ENCODE peak calls at places on chromosomes 12 and 14, in ten cellular contexts. N, M, V, F, I, W, T, R, C and L are unnamed samples.
A peak's percentile ranks its signal among the peaks of the same experiment; 100 is the strongest.

GRCh38 chr12:95322335-95322734 is 104.7 kb downstream of the VEZT start:
- DNase-seq in W (no peak), I (no peak), M (no peak), F (peak; percentile 56), T (no peak), N (no peak), C (no peak), V (no peak), R (no peak), L (no peak)

GRCh38 chr14:73741876-73742519 is 27.8 kb upstream of the PNMA1 start:
- DNase-seq in I (no peak), C (no peak), V (peak; percentile 47), R (peak; percentile 76), W (no peak), F (no peak), T (no peak), N (no peak), M (no peak), L (no peak)

GRCh38 chr14:104096751-104097700 is 11.5 kb downstream of the ASPG start:
- DNase-seq in R (peak; percentile 73), C (no peak), N (peak; percentile 51), V (no peak), F (peak; percentile 7), I (no peak), M (no peak), T (no peak), W (no peak), L (no peak)

GRCh38 chr12:103169-103981 is 36.8 kb downstream of the IQSEC3 start:
- DNase-seq in N (no peak), T (no peak), R (no peak), C (no peak), V (no peak), I (peak; percentile 59), M (no peak), W (peak; percentile 44), F (no peak), L (no peak)

GRCh38 chr12:126772171-126772864 is 1494.7 kb upstream of the TMEM132C start:
- DNase-seq in N (no peak), T (no peak), F (no peak), M (no peak), C (peak; percentile 83), I (no peak), R (no peak), W (peak; percentile 93), V (no peak), L (no peak)

GRCh38 chr14:88255196-88255595 is 67.9 kb downstream of the KCNK10 start:
- DNase-seq in R (no peak), M (no peak), N (no peak), F (no peak), V (no peak), W (no peak), C (no peak), I (no peak), T (no peak), L (no peak)

GRCh38 chr12:100826323-100826722 is 31.7 kb downstream of the ANO4 start:
- DNase-seq in I (peak; percentile 85), T (peak; percentile 64), R (no peak), C (no peak), N (peak; percentile 73), M (peak; percentile 15), V (peak; percentile 48), W (peak; percentile 13), F (peak; percentile 74), L (no peak)

GRCh38 chr12:65894127-65894526 is 69.8 kb downstream of the HMGA2 start:
- DNase-seq in W (no peak), T (no peak), R (no peak), F (no peak), N (no peak), V (no peak), C (no peak), M (no peak), I (no peak), L (no peak)

GRCh38 chr12:1595690-1596347 is 1.4 kb upstream of the FBXL14 start:
- DNase-seq in M (no peak), V (no peak), R (no peak), N (no peak), F (peak; percentile 61), I (no peak), W (no peak), T (no peak), C (no peak), L (no peak)

GRCh38 chr14:92657457-92658142 is 90.8 kb downstream of the LGMN start:
- DNase-seq in V (peak; percentile 67), T (no peak), F (no peak), N (no peak), W (no peak), C (no peak), I (no peak), R (peak; percentile 74), M (peak; percentile 70), L (no peak)

DNA sequence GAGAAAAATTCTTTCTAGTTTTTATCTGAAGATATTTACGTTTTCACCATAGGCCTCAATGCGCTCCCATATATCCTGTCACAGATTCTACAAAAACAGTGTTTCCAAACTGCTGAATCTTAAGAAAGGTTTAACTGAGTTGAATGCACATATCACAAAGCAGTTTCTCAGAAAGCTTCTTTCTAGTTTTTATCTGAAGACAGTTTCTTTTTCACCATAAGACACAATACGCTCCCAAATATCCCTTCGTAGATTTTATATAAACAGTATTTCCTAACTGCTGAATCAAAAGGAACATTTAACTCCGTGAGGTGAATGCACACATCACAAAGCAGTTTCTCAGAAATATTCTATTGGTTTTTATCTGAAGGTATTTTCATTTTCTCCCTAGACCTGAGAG is 385.5 kb downstream of the ALG10 start:
- DNase-seq in M (no peak), T (no peak), N (no peak), C (no peak), R (no peak), W (no peak), F (no peak), V (no peak), I (no peak), L (no peak)
- H3K9me3 ChIP-seq in M (peaks cover 99% of the 10 kb centered on the region), T (peaks cover 83% of the 10 kb centered on the region), N (no peaks in the 10 kb centered on the region), C (no peaks in the 10 kb centered on the region), R (peaks cover 58% of the 10 kb centered on the region), W (peaks cover 38% of the 10 kb centered on the region), F (peaks cover 62% of the 10 kb centered on the region), V (no peaks in the 10 kb centered on the region), I (no peaks in the 10 kb centered on the region), L (peaks cover 6% of the 10 kb centered on the region)

DNA sequence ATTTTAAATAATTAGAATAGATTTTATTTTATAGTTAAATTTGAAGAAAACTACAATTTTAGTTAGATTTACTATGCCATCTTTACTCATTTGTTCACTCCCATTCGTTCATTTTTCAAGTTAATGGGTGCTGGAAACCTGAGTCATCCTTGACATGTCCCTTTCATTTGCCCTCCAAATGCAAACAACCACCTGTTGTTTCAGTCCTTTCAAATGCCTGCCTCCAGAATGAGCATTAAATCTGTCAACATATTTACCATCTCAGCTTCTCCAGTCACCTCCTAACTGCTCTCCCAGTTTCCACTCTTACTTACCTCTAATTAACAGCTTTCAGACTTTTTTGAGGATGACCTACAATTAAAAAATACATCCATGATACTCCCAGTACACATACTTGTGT is 375.5 kb downstream of the RAD51B start:
- DNase-seq in T (no peak), V (no peak), F (no peak), I (no peak), R (no peak), C (no peak), N (no peak), W (no peak), M (no peak), L (no peak)
- H3K9me3 ChIP-seq in T (no peaks in the 10 kb centered on the region), V (no peaks in the 10 kb centered on the region), F (no peaks in the 10 kb centered on the region), I (no peaks in the 10 kb centered on the region), R (no peaks in the 10 kb centered on the region), C (no peaks in the 10 kb centered on the region), N (no peaks in the 10 kb centered on the region), W (no peaks in the 10 kb centered on the region), M (no peaks in the 10 kb centered on the region), L (no peaks in the 10 kb centered on the region)

GRCh38 chr12:93922583-93923006 is 225.8 kb upstream of the PLXNC1 start:
- DNase-seq in N (no peak), W (no peak), C (no peak), M (no peak), R (no peak), F (no peak), T (no peak), V (no peak), I (no peak), L (no peak)

GRCh38 chr12:93924367-93924766 is 224.0 kb upstream of the PLXNC1 start:
- DNase-seq in I (no peak), M (no peak), N (no peak), R (no peak), W (no peak), T (no peak), C (no peak), F (no peak), V (no peak), L (no peak)

GRCh38 chr12:93925585-93925984 is 222.8 kb upstream of the PLXNC1 start:
- DNase-seq in R (no peak), M (no peak), W (no peak), C (no peak), V (no peak), N (no peak), F (no peak), I (no peak), T (no peak), L (no peak)

GRCh38 chr12:93921511-93921910 is 226.9 kb upstream of the PLXNC1 start:
- DNase-seq in N (no peak), V (no peak), F (no peak), M (no peak), I (no peak), R (no peak), W (no peak), T (no peak), C (no peak), L (no peak)

GRCh38 chr12:93926237-93926636 is 222.1 kb upstream of the PLXNC1 start:
- DNase-seq in C (no peak), M (no peak), W (no peak), I (no peak), R (no peak), V (no peak), T (no peak), N (no peak), F (no peak), L (no peak)
- H3K9me3 ChIP-seq in C (no peaks in the 10 kb centered on the region), M (peaks cover 21% of the 10 kb centered on the region), W (no peaks in the 10 kb centered on the region), I (no peaks in the 10 kb centered on the region), R (no peaks in the 10 kb centered on the region), V (no peaks in the 10 kb centered on the region), T (peaks cover 14% of the 10 kb centered on the region), N (no peaks in the 10 kb centered on the region), F (peaks cover 23% of the 10 kb centered on the region), L (no peaks in the 10 kb centered on the region)

GRCh38 chr12:111284709-111285108 is 84.2 kb downstream of the PHETA1 start:
- DNase-seq in R (no peak), W (no peak), N (no peak), M (no peak), F (no peak), V (no peak), T (no peak), C (no peak), I (no peak), L (no peak)
- H3K9me3 ChIP-seq in R (peaks cover 7% of the 10 kb centered on the region), W (no peaks in the 10 kb centered on the region), N (no peaks in the 10 kb centered on the region), M (peaks cover 5% of the 10 kb centered on the region), F (peaks cover 8% of the 10 kb centered on the region), V (no peaks in the 10 kb centered on the region), T (no peaks in the 10 kb centered on the region), C (peaks cover 2% of the 10 kb centered on the region), I (no peaks in the 10 kb centered on the region), L (no peaks in the 10 kb centered on the region)